ENCODE peak calls at places on chromosomes 4 and X, in five cellular contexts. B is CD4-positive, alpha-beta T cell; H is ACHN; M is NCI-H748 treated with DMSO at 0.1 percent for 48 hours; J is NCI-H1092. O is an unnamed sample.

GRCh38 chr4:732911-733630 is 27.4 kb downstream of the PCGF3 start:
- DNase-seq in J (no peak), H (no peak), B (no peak), M (no peak), O (no peak)

GRCh38 chrX:48927125-48927524 is 8.3 kb upstream of the PIM2 start:
- DNase-seq in B (no peak), J (no peak), M (no peak), H (no peak), O (no peak)

GRCh38 chr4:11487876-11488545 is 59.3 kb upstream of the HS3ST1 start:
- DNase-seq in H (no peak), J (no peak), B (no peak), M (peak; percentile 2), O (no peak)

GRCh38 chr4:4677825-4678522 is 136.1 kb upstream of the STX18 start:
- DNase-seq in J (no peak), B (no peak), M (no peak), H (peak; percentile 15), O (no peak)

GRCh38 chr4:182212211-182212761 is 30.9 kb upstream of the TENM3 start:
- DNase-seq in H (no peak), J (peak; percentile 16), M (no peak), B (no peak), O (peak; percentile 49)

GRCh38 chr4:84470204-84470785 is 28.8 kb downstream of the NKX6-1 start:
- DNase-seq in M (no peak), B (no peak), J (no peak), H (peak; percentile 2), O (no peak)

GRCh38 chr4:25818293-25819240 is 44.2 kb downstream of the SEL1L3 start:
- DNase-seq in M (no peak), B (no peak), H (no peak), J (no peak), O (no peak)

GRCh38 chrX:37662181-37662580 is 23.4 kb upstream of the XK start:
- DNase-seq in M (no peak), B (no peak), J (no peak), H (no peak), O (no peak)

GRCh38 chrX:110665636-110666035 is 130.0 kb downstream of the CHRDL1 start:
- DNase-seq in M (no peak), H (peak; percentile 15), B (no peak), J (no peak), O (no peak)

GRCh38 chrX:357693-358471 is 28.8 kb downstream of the PPP2R3B start:
- DNase-seq in J (no peak), M (no peak), H (peak; percentile 0), B (no peak), O (no peak)

GRCh38 chr4:70895846-70896435 is 6.2 kb upstream of the MOB1B start:
- DNase-seq in B (no peak), H (peak; percentile 2), J (no peak), M (no peak), O (no peak)

GRCh38 chr4:185992585-185992984 is 76.4 kb upstream of the TLR3 start:
- DNase-seq in H (no peak), J (no peak), B (no peak), M (no peak), O (no peak)

GRCh38 chr4:67394771-67395310 is 150.5 kb downstream of the CENPC start:
- DNase-seq in B (no peak), H (no peak), M (no peak), J (no peak), O (no peak)

GRCh38 chrX:120358687-120359086 is 3.2 kb upstream of the ATP1B4 start:
- DNase-seq in J (no peak), M (peak; percentile 52), H (peak; percentile 0), B (no peak), O (no peak)

GRCh38 chrX:153476628-153477027 is 6.3 kb upstream of the HAUS7 start:
- DNase-seq in M (no peak), H (no peak), J (no peak), B (no peak), O (no peak)

GRCh38 chrX:134782796-134783195 is 124.5 kb upstream of the PLAC1 start:
- DNase-seq in B (no peak), M (no peak), H (peak; percentile 35), J (peak; percentile 6), O (no peak)

O was measured in DMS153.